ENCODE peak calls at places on chromosomes 11 and 22, in eight cellular contexts. S is kidney, J is H7, Y is A549, H is HepG2, N is PC-3, T is pancreas, B is fibroblast of the aortic adventitia. P is an unnamed sample.

GRCh38 chr11:111586305-111586915 is 15.8 kb upstream of the SIK2 start:
- DNase-seq in S (no peak), J (peak; percentile 23), Y (peak; percentile 56), H (peak; percentile 51), N (peak; percentile 85), T (no peak), B (peak; percentile 71), P (no peak)

GRCh38 chr11:77113382-77114088 is 10.9 kb downstream of the OMP start:
- DNase-seq in S (no peak), J (peak; percentile 90), Y (peak; percentile 52), H (no peak), N (peak; percentile 67), T (no peak), B (peak; percentile 52), P (no peak)

GRCh38 chr11:75376175-75376574 is 23.1 kb upstream of the RPS3 start:
- DNase-seq in S (no peak), J (peak; percentile 60), Y (no peak), H (no peak), N (peak; percentile 15), T (no peak), B (no peak), P (no peak)

GRCh38 chr11:23127706-23128105 is 267.4 kb upstream of the CCDC179 start:
- DNase-seq in S (no peak), J (no peak), Y (no peak), H (no peak), N (peak; percentile 73), T (no peak), B (no peak), P (no peak)

GRCh38 chr11:134760307-134760706 is 348.3 kb upstream of the B3GAT1 start:
- DNase-seq in S (no peak), J (no peak), Y (no peak), H (no peak), N (no peak), T (no peak), B (no peak), P (no peak)

GRCh38 chr22:50705851-50706351 is 32.1 kb upstream of the ACR start:
- DNase-seq in S (peak; percentile 69), J (no peak), Y (no peak), H (no peak), N (no peak), T (peak; percentile 51), B (no peak), P (no peak)

GRCh38 chr11:69657911-69658605 is 17.1 kb downstream of the LTO1 start:
- DNase-seq in S (peak; percentile 35), J (peak; percentile 95), Y (no peak), H (peak; percentile 97), N (no peak), T (peak; percentile 49), B (no peak), P (no peak)

GRCh38 chr11:36115378-36115801 is 171.5 kb downstream of the LDLRAD3 start:
- DNase-seq in S (no peak), J (no peak), Y (no peak), H (no peak), N (no peak), T (no peak), B (no peak), P (no peak)

GRCh38 chr11:113261709-113262475 is 52.5 kb upstream of the TTC12 start:
- DNase-seq in S (no peak), J (no peak), Y (no peak), H (no peak), N (peak; percentile 20), T (no peak), B (peak; percentile 21), P (no peak)

GRCh38 chr22:24937114-24937513 is 9.4 kb downstream of the LHFPL7 start:
- DNase-seq in S (no peak), J (peak; percentile 52), Y (peak; percentile 45), H (peak; percentile 24), N (peak; percentile 49), T (no peak), B (peak; percentile 32), P (no peak)

GRCh38 chr22:17159504-17159951 is 451 bp upstream of the HDHD5 start:
- DNase-seq in S (peak; percentile 83), J (no peak), Y (peak; percentile 48), H (no peak), N (peak; percentile 61), T (peak; percentile 71), B (peak; percentile 40), P (peak; percentile 22)

GRCh38 chr11:112785104-112785503 is 176.1 kb upstream of the NCAM1 start:
- DNase-seq in S (no peak), J (no peak), Y (no peak), H (no peak), N (no peak), T (no peak), B (peak; percentile 88), P (no peak)

GRCh38 chr11:70225629-70226582 is 22.8 kb downstream of the FADD start:
- DNase-seq in S (no peak), J (no peak), Y (no peak), H (no peak), N (no peak), T (no peak), B (peak; percentile 47), P (no peak)

GRCh38 chr11:7584910-7585309 is 71.1 kb downstream of the PPFIBP2 start:
- DNase-seq in S (no peak), J (no peak), Y (no peak), H (no peak), N (no peak), T (no peak), B (no peak), P (no peak)

GRCh38 chr11:64887757-64888405 is 9.5 kb upstream of the EHD1 start:
- DNase-seq in S (peak; percentile 93), J (peak; percentile 98), Y (peak; percentile 80), H (peak; percentile 46), N (peak; percentile 79), T (peak; percentile 97), B (peak; percentile 60), P (no peak)

GRCh38 chr11:64888761-64889511 is 10.5 kb upstream of the EHD1 start:
- DNase-seq in S (no peak), J (no peak), Y (peak; percentile 94), H (peak; percentile 41), N (peak; percentile 34), T (no peak), B (peak; percentile 35), P (no peak)

GRCh38 chr11:64887234-64887756 is 8.9 kb upstream of the EHD1 start:
- DNase-seq in S (peak; percentile 55), J (no peak), Y (no peak), H (no peak), N (no peak), T (no peak), B (no peak), P (no peak)

GRCh38 chr11:64890084-64890944 is 11.9 kb upstream of the EHD1 start:
- DNase-seq in S (no peak), J (no peak), Y (no peak), H (no peak), N (no peak), T (no peak), B (no peak), P (no peak)

DNA sequence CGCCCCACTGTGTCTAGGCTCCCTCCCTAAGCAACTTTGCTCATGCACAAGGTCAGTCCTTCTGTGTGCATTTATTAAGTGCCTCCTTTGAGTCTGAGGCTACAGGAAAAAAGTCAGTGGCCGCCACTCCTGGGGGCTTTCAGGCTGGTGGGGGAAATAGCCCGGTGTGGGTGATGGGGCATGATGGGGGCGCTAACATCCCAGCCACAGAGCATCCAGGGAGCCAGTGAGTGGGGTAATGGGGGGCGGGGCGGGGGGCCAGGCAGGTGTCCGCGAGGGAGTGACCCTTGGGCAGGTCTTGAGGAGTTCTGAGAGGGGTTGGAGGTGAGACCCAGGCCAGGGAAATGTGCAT is 10.0 kb upstream of the EHD1 start:
- DNase-seq in S (no peak), J (no peak), Y (no peak), H (no peak), N (no peak), T (no peak), B (no peak), P (no peak)
- H3K4me3 ChIP-seq in S (peak overlapping the region; percentile 27), J (no peak overlapping the region), Y (peak overlapping the region; percentile 7), H (peak overlapping the region; percentile 76), N (no peak overlapping the region), T (peak overlapping the region; percentile 16), B (no peak overlapping the region), P (no peak overlapping the region)

GRCh38 chr11:61607426-61607825 is 26.6 kb upstream of the SYT7 start:
- DNase-seq in S (no peak), J (no peak), Y (no peak), H (no peak), N (peak; percentile 62), T (no peak), B (peak; percentile 50), P (no peak)

GRCh38 chr11:61607920-61608599 is 27.2 kb upstream of the SYT7 start:
- DNase-seq in S (no peak), J (no peak), Y (no peak), H (no peak), N (no peak), T (no peak), B (no peak), P (no peak)

GRCh38 chr11:61610905-61611304 is 30.0 kb upstream of the SYT7 start:
- DNase-seq in S (no peak), J (no peak), Y (no peak), H (no peak), N (no peak), T (no peak), B (no peak), P (no peak)

GRCh38 chr11:61609970-61610347 is 29.1 kb upstream of the SYT7 start:
- DNase-seq in S (no peak), J (peak; percentile 89), Y (peak; percentile 35), H (no peak), N (peak; percentile 28), T (no peak), B (no peak), P (no peak)

GRCh38 chr11:61609000-61609969 is 28.4 kb upstream of the SYT7 start:
- DNase-seq in S (no peak), J (no peak), Y (no peak), H (peak; percentile 85), N (peak; percentile 62), T (no peak), B (no peak), P (no peak)
- H3K4me3 ChIP-seq in S (no peak overlapping the region), J (no peak overlapping the region), Y (no peak overlapping the region), H (peak overlapping the region; percentile 53), N (no peak overlapping the region), T (no peak overlapping the region), B (no peak overlapping the region), P (no peak overlapping the region)

DNA sequence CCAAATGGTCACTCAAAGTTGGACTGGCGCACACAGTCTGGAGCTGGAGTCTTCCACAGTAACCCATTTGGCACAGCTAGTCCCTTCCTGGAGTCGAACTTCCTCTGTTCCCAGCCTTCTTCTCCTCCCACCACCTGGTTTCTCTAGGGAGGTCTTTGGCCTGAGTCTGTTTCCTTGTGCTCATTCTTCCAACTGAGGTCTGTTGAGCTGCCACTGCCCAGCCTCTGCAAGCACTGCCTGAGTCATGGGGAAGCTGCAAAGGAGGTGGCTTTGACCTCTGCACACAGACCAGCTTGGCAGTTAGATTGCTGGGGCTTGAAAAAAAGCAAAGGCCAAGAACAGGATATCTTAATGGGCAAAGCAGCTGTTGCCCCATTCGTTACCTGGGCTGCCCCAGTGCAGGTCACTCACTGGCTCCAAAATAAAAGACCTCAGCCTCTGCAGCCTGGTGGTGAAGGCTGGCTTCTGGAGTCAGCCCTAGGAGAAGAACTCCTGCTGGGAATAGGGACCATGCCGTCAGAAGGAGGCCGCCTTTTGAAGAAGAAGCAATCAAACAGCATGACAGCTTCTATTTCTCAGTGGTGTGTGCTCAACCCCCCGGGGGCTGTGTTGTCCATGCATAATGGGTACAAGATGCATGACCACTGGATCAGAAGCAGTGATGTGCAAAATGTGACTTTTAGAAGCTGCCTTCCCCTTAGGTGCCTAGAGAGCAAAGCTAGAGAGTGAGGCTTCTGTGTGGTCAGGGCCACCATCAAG is 3.0 kb downstream of the ADAMTS15 start:
- DNase-seq in S (no peak), J (no peak), Y (no peak), H (no peak), N (peak; percentile 76), T (no peak), B (peak; percentile 86), P (no peak)
- H3K4me3 ChIP-seq in S (peak overlapping the region; percentile 84), J (no peak overlapping the region), Y (no peak overlapping the region), H (no peak overlapping the region), N (peak overlapping the region; percentile 94), T (no peak overlapping the region), B (peak overlapping the region; percentile 93), P (peak overlapping the region; percentile 56)

GRCh38 chr11:65454311-65454695 is 31.7 kb downstream of the NEAT1 start:
- DNase-seq in S (no peak), J (no peak), Y (no peak), H (no peak), N (peak; percentile 9), T (peak; percentile 42), B (peak; percentile 83), P (no peak)
- H3K4me3 ChIP-seq in S (peak overlapping the region; percentile 69), J (no peak overlapping the region), Y (peak overlapping the region; percentile 66), H (peak overlapping the region; percentile 75), N (peak overlapping the region; percentile 71), T (peak overlapping the region; percentile 38), B (peak overlapping the region; percentile 72), P (peak overlapping the region; percentile 51)